ENCODE peak calls at places on chromosomes 6 and 20, in seven cellular contexts. F is ELR; I is NCI-H1436; O is stimulated activated CD8-positive, alpha-beta memory T cell treated with anti-CD3 and anti-CD28 coated beads, Interleukin-7, amount 100 ng/mL, for 1 hour; S is EL; J is NCI-H187 treated with DMSO at 0.1 percent for 48 hours; B is stimulated activated CD4-positive, alpha-beta T cell treated with anti-CD3 and anti-CD28 coated beads, Interleukin-4, amount 100 ng/mL, for 4 hours. Q is an unnamed sample.

GRCh38 chr6:33014841-33015634 is 5.6 kb upstream of the HLA-DOA start:
- DNase-seq in B (peak; percentile 25), F (peak; percentile 79), J (peak; percentile 46), I (peak; percentile 63), O (no peak), S (peak; percentile 78), Q (peak; percentile 80)

GRCh38 chr20:7305971-7306370 is 538.5 kb downstream of the BMP2 start:
- DNase-seq in B (no peak), F (no peak), J (no peak), S (no peak), I (no peak), O (no peak), Q (no peak)

GRCh38 chr20:46213946-46214830 is 94.1 kb downstream of the CDH22 start:
- DNase-seq in J (no peak), I (no peak), O (no peak), S (no peak), F (no peak), B (no peak), Q (no peak)

GRCh38 chr6:153976921-153977693 is 61.9 kb upstream of the OPRM1 start:
- DNase-seq in J (no peak), S (peak; percentile 25), B (no peak), O (no peak), F (peak; percentile 30), I (no peak), Q (no peak)

GRCh38 chr20:25504366-25505135 is 80.8 kb downstream of the NINL start:
- DNase-seq in J (no peak), F (no peak), I (no peak), S (no peak), O (no peak), B (no peak), Q (no peak)

GRCh38 chr6:110543106-110543505 is 66.7 kb upstream of the SLC22A16 start:
- DNase-seq in I (peak; percentile 26), J (no peak), S (peak; percentile 26), F (no peak), B (no peak), O (no peak), Q (no peak)

GRCh38 chr6:47724300-47724699 is 25.9 kb downstream of the ADGRF4 start:
- DNase-seq in I (no peak), J (no peak), O (no peak), F (peak; percentile 55), B (no peak), S (peak; percentile 12), Q (no peak)

GRCh38 chr6:43076928-43077809 is 1.1 kb downstream of the PTK7 start:
- DNase-seq in I (no peak), O (no peak), S (peak; percentile 63), J (no peak), B (no peak), F (peak; percentile 69), Q (peak; percentile 75)

GRCh38 chr6:55185144-55185543 is 10.8 kb downstream of the HCRTR2 start:
- DNase-seq in I (no peak), S (no peak), B (no peak), J (no peak), F (peak; percentile 13), O (no peak), Q (no peak)

GRCh38 chr6:42403831-42404230 is 47.9 kb downstream of the TRERF1 start:
- DNase-seq in F (peak; percentile 10), S (peak; percentile 24), I (no peak), J (no peak), O (no peak), B (no peak), Q (no peak)

GRCh38 chr6:90610291-90610670 is 23.4 kb upstream of the MAP3K7 start:
- DNase-seq in I (no peak), F (peak; percentile 11), S (peak; percentile 6), B (no peak), J (no peak), O (no peak), Q (no peak)